ENCODE peak calls at places on chromosome 19, in eight cellular contexts. R is MM.1S, H is GM23338, J is SK-N-SH, D is OCI-LY7, C is hepatocyte, Z is PC-9, M is PC-3. I is an unnamed sample. For H3K9me2, the result is how much of the 10 kb centered on the place peaks cover.

GRCh38 chr19:40348961-40349507 is 539 bp downstream of the PLD3 start:
- DNase-seq in R (peak), H (peak), J (peak), D (peak), C (peak), Z (peak), M (peak), I (peak)

GRCh38 chr19:29446331-29446730 is 79.5 kb upstream of the VSTM2B start:
- DNase-seq in R (no peak), H (no peak), J (no peak), D (no peak), C (no peak), Z (no peak), M (no peak), I (no peak)

GRCh38 chr19:18202759-18203407 is 959 bp downstream of the RAB3A start:
- DNase-seq in R (peak), H (peak), J (peak), D (peak), C (peak), Z (peak), M (peak), I (no peak)

GRCh38 chr19:17830567-17831418 is 9.5 kb upstream of the INSL3 start:
- DNase-seq in R (no peak), H (peak), J (peak), D (peak), C (peak), Z (peak), M (peak), I (peak)

GRCh38 chr19:8404391-8405151 is 8.5 kb upstream of the MARCHF2 start:
- DNase-seq in R (no peak), H (no peak), J (peak), D (no peak), C (no peak), Z (no peak), M (no peak), I (no peak)

GRCh38 chr19:35178701-35179100 is 24.2 kb downstream of the FXYD5 start:
- DNase-seq in R (no peak), H (no peak), J (no peak), D (no peak), C (no peak), Z (no peak), M (no peak), I (no peak)

GRCh38 chr19:3573162-3573857 is 566 bp downstream of the HMG20B start:
- DNase-seq in R (no peak), H (peak), J (no peak), D (peak), C (peak), Z (no peak), M (no peak), I (no peak)

GRCh38 chr19:52664461-52664860 is 26.3 kb upstream of the ZNF83 start:
- DNase-seq in R (no peak), H (peak), J (peak), D (no peak), C (no peak), Z (no peak), M (no peak), I (no peak)

GRCh38 chr19:33348301-33349010 is 25.1 kb upstream of the CEBPG start:
- DNase-seq in R (no peak), H (no peak), J (peak), D (no peak), C (no peak), Z (no peak), M (no peak), I (no peak)

GRCh38 chr19:12821761-12822160 is 12.6 kb downstream of the RTBDN start:
- DNase-seq in R (no peak), H (no peak), J (no peak), D (no peak), C (no peak), Z (no peak), M (peak), I (no peak)

GRCh38 chr19:12828494-12828893 is 5.9 kb downstream of the RTBDN start:
- DNase-seq in R (no peak), H (peak), J (peak), D (peak), C (peak), Z (peak), M (peak), I (no peak)

DNA sequence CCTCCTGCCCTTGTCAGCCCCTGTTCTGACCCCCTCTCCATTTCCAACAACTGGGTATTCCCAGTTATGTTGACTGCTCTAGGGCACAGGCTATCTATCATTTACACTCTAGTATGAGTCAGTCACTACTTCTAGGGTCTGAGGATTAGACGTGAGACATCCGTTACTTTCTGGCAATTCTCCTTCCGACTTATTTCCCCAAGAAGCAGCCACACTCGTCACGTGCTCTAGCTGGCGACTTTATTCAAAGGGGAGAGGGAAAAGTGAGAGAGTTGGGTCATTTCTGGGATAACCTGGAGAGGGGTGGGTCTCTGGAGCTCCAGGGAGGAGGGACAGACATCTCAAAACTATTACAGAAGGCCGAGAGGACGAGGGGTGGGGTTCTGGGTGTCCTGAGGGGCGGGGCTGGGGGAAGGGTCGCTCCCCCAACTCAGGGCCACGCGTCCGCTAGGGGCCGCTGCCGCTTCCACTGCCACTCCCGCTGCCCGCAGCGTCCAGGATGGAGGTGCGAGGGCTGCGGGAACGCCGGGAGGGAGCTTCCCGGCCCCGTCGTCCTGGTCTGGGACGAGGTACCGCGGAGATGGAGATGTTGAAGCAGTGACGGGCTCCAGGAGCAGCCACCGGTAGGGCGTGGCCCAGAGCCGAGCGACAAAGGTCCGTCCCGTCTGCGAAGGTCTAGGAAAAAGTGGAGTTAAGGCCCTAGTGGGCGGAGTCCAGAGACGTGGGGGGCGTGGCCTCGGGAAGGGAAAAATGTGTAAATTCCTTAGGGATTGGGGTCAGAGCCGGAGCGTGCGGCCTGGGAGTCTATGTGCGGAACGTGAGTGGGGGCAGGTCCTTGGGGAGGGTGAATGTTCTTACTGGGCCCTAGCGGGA is 8.9 kb downstream of the RTBDN start:
- DNase-seq in R (no peak), H (peak), J (peak), D (no peak), C (peak), Z (no peak), M (peak), I (no peak)
- TF ChIP-seq CTCF in R (peak), H (peak), J (peak), D (no peak), C (peak), Z (peak), M (peak), I (peak)

GRCh38 chr19:38017504-38018150 is 110.6 kb downstream of the SIPA1L3 start:
- DNase-seq in R (no peak), H (no peak), J (no peak), D (no peak), C (no peak), Z (no peak), M (no peak), I (no peak)
- H3K9me2 ChIP-seq in R (under half), H (under half), J (under half), D (under half), C (under half), Z (under half), M (under half), I (under half)

DNA sequence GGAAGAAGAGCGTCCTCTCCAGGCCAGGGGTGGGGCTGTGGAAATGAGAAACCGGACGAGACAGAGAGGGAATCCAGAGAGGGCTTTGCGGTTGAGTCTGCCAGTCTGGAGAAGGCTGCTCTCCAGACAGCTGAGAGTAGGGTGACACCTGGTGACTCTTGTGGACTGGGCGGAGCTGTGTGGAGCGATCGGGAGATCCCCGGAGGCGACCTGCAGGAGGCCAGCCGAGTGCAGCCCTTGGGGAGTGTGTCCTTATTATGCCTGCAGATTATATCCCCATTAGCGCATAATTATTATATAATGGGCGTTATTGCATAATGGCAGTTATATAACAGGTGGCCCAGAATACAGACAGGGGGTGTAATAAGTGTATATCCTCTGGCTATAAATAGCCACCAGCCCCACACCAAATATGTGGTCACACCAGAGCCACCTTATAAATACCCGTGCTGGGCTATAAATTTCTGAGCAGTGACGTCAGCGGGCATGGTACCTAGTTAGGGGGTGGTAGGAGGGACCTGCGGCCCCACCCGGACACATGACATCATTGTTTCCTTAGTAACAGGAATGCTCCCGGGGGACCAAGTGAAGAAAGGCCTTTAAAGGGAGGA is 41.2 kb downstream of the NFIX start:
- DNase-seq in R (peak), H (no peak), J (no peak), D (no peak), C (peak), Z (peak), M (peak), I (peak)
- TF ChIP-seq CTCF in R (peak), H (no peak), J (no peak), D (no peak), C (peak), Z (peak), M (peak), I (peak)

DNA sequence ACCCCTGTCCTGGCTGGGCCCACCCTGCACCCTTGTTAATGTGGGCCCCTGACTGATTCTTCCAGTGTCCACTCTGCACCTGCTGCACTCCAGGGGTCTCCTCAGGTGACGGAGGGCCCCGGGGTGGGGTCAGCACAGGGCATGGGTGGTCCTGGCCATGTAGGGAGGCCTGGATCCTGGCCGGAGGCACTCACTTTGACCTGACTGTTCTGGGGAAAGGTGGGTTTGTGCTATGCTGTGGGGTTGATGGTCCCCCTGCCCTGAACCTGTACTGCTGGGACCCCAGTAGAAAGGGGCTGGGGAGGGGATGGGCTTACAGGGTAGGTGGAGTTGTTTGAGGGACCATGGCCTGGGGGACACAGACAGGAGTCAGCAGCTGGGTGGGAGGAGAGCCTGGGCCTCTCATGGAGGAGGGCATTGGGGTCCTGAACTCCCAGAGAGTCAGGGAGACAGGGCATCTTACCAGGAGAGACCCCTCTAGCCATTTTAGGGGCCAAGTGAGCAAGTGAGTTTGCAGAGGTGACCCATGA is 25.8 kb upstream of the CEACAM1 start:
- DNase-seq in R (no peak), H (no peak), J (no peak), D (no peak), C (no peak), Z (no peak), M (no peak), I (no peak)
- H3K9me2 ChIP-seq in R (under half), H (under half), J (under half), D (under half), C (under half), Z (under half), M (under half), I (under half)

GRCh38 chr19:31054430-31054829 is 294.8 kb downstream of the TSHZ3 start:
- DNase-seq in R (no peak), H (peak), J (peak), D (peak), C (peak), Z (no peak), M (no peak), I (no peak)
- TF ChIP-seq CTCF in R (no peak), H (peak), J (peak), D (peak), C (peak), Z (peak), M (peak), I (no peak)

DNA sequence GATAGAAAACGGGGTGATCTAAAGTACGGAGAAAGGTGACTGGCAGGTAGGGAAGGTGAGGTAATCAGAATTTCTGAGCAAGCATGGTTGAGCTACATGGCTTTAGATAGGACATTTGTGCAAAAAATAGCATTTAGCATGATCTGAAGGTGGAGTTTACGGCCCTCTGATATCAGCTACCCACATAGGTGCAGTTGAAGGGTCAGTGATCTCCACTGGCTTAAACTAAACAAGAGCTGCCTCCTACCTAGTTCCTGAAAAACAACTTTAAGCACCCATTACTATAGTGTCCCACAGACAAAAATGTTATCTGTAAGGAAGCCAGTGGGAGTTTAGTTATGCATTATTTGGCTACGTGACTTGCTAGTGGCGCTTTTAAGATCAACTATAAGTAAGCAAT is 1.2 kb upstream of the CASP14 start:
- DNase-seq in R (no peak), H (no peak), J (no peak), D (no peak), C (no peak), Z (no peak), M (no peak), I (no peak)
- H3K9me2 ChIP-seq in R (under half), H (under half), J (under half), D (under half), C (under half), Z (under half), M (under half), I (under half)

GRCh38 chr19:10749435-10750384 is 31.8 kb downstream of the DNM2 start:
- DNase-seq in R (no peak), H (no peak), J (no peak), D (no peak), C (no peak), Z (peak), M (no peak), I (no peak)
- TF ChIP-seq CTCF in R (no peak), H (no peak), J (no peak), D (no peak), C (no peak), Z (no peak), M (no peak), I (no peak)

DNA sequence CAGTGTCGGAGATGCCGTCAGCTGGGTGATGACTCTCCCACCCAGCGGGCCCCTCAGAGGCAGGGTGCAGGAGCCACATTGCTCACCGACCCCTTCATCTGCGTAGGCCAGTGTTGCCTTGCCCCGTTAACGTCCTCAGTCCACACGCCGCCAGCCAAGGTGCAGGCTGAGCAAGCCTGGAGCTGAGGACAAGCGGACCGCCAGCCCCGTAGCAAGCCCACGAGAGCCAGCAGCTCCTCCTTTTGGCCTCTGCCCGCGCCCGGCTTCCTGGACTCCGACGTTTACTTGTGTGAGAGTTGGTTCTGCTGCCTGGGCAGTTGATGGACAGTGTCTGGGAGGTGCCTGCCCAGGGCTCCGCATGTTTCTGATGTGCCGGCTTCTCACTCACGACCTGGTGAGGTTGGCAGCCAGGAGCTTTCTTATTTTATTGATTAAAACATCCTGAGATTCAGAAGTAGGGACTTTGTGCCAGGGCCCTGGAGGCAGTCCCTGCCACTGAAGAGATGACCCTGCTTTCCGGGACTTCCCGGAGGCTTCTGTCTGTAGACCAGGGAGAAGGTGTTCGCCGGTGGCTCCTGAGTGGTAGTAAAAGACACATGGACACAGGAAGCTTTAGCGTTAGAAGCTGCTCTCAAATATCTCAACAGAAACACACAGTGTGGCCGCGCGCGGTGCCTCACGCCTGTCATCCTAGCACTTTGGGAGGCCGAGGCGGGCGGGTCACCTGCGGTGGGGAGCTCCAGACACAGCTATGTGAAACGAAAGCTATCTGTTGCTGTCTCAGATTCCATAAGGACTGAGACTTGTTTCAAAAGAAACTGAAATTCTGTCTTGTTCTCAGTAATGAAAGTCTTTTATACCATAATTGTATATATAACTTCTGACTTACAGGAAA is 5.9 kb downstream of the DAZAP1 start:
- DNase-seq in R (peak), H (no peak), J (no peak), D (no peak), C (no peak), Z (no peak), M (no peak), I (no peak)
- H3K9me2 ChIP-seq in R (under half), H (under half), J (under half), D (under half), C (under half), Z (under half), M (under half), I (under half)

GRCh38 chr19:46489445-46490272 is 6.0 kb downstream of the PNMA8B start:
- DNase-seq in R (no peak), H (peak), J (peak), D (no peak), C (peak), Z (no peak), M (no peak), I (no peak)
- TF ChIP-seq CTCF in R (no peak), H (peak), J (no peak), D (no peak), C (peak), Z (no peak), M (no peak), I (no peak)